ENCODE peak calls at places on chromosome X, in nine cellular contexts. One of them, this sample, is unnamed.

GRCh38 chrX:5876984-5877655 is 351.5 kb downstream of the NLGN4X start:
- DNase-seq in MCF 10A: no peak
- DNase-seq in LoVo: no peak
- DNase-seq in NCI-H345: no peak
- DNase-seq in progenitor cell of endocrine pancreas: peak
- DNase-seq in A549: peak
- DNase-seq in HuH-7.5: no peak
- DNase-seq in IMR-90: no peak
- DNase-seq in OCI-LY7: peak
- DNase-seq in this sample: peak

GRCh38 chrX:826026-826425 is 195.4 kb downstream of the SHOX start:
- DNase-seq in HuH-7.5: no peak
- DNase-seq in LoVo: no peak
- DNase-seq in IMR-90: no peak
- DNase-seq in NCI-H345: no peak
- DNase-seq in A549: no peak
- DNase-seq in OCI-LY7: no peak
- DNase-seq in progenitor cell of endocrine pancreas: no peak
- DNase-seq in MCF 10A: peak
- DNase-seq in this sample: no peak

GRCh38 chrX:107734646-107735045 is 40.9 kb downstream of the TSC22D3 start:
- DNase-seq in progenitor cell of endocrine pancreas: no peak
- DNase-seq in IMR-90: no peak
- DNase-seq in LoVo: no peak
- DNase-seq in A549: no peak
- DNase-seq in NCI-H345: no peak
- DNase-seq in OCI-LY7: no peak
- DNase-seq in MCF 10A: no peak
- DNase-seq in HuH-7.5: no peak
- DNase-seq in this sample: no peak

GRCh38 chrX:97102938-97103337 is 219.2 kb downstream of the RPA4 start:
- DNase-seq in NCI-H345: no peak
- DNase-seq in progenitor cell of endocrine pancreas: no peak
- DNase-seq in HuH-7.5: no peak
- DNase-seq in IMR-90: no peak
- DNase-seq in A549: no peak
- DNase-seq in MCF 10A: no peak
- DNase-seq in OCI-LY7: peak
- DNase-seq in LoVo: no peak
- DNase-seq in this sample: no peak

GRCh38 chrX:123807825-123808416 is 51.9 kb upstream of the XIAP start:
- DNase-seq in IMR-90: peak
- DNase-seq in OCI-LY7: no peak
- DNase-seq in progenitor cell of endocrine pancreas: no peak
- DNase-seq in MCF 10A: no peak
- DNase-seq in HuH-7.5: no peak
- DNase-seq in NCI-H345: no peak
- DNase-seq in A549: no peak
- DNase-seq in LoVo: peak
- DNase-seq in this sample: peak

GRCh38 chrX:47644557-47645091 is 5.7 kb downstream of the ELK1 start:
- DNase-seq in MCF 10A: peak
- DNase-seq in HuH-7.5: no peak
- DNase-seq in progenitor cell of endocrine pancreas: no peak
- DNase-seq in NCI-H345: no peak
- DNase-seq in IMR-90: peak
- DNase-seq in OCI-LY7: no peak
- DNase-seq in LoVo: no peak
- DNase-seq in A549: peak
- DNase-seq in this sample: peak

GRCh38 chrX:103584606-103585005 is 709 bp upstream of the TCEAL4 start:
- DNase-seq in IMR-90: no peak
- DNase-seq in OCI-LY7: no peak
- DNase-seq in A549: no peak
- DNase-seq in LoVo: no peak
- DNase-seq in NCI-H345: peak
- DNase-seq in HuH-7.5: no peak
- DNase-seq in progenitor cell of endocrine pancreas: no peak
- DNase-seq in MCF 10A: no peak
- DNase-seq in this sample: peak

GRCh38 chrX:134202561-134202960 is 34.4 kb upstream of the CCDC160 start:
- DNase-seq in LoVo: no peak
- DNase-seq in A549: no peak
- DNase-seq in OCI-LY7: no peak
- DNase-seq in IMR-90: no peak
- DNase-seq in MCF 10A: peak
- DNase-seq in HuH-7.5: no peak
- DNase-seq in progenitor cell of endocrine pancreas: no peak
- DNase-seq in NCI-H345: no peak
- DNase-seq in this sample: no peak

GRCh38 chrX:137792214-137792613 is 226.3 kb downstream of the ZIC3 start:
- DNase-seq in OCI-LY7: no peak
- DNase-seq in MCF 10A: no peak
- DNase-seq in LoVo: no peak
- DNase-seq in A549: no peak
- DNase-seq in IMR-90: no peak
- DNase-seq in NCI-H345: no peak
- DNase-seq in progenitor cell of endocrine pancreas: no peak
- DNase-seq in HuH-7.5: no peak
- DNase-seq in this sample: no peak

This sample was measured in NCI-H146.